ENCODE peak calls at places on chromosomes 2 and 18, in ten cellular contexts. D is right lobe of liver; I is left ventricle myocardium inferior; G is CD4-positive, CD25-positive, alpha-beta regulatory T cell; S is PC-3; N is HCT116; Z is Panc1; A is body of pancreas; J is CD8-positive, alpha-beta T cell; M is cardiac muscle cell. Y is an unnamed sample.

GRCh38 chr2:100422320-100422719 is 4.9 kb upstream of the CHST10 start:
- DNase-seq in M (peak; percentile 65), A (peak; percentile 25), J (no peak), N (peak; percentile 28), S (peak; percentile 63), Z (no peak), G (no peak), D (no peak), I (no peak), Y (no peak)

GRCh38 chr18:36798738-36799473 is 29.9 kb downstream of the TPGS2 start:
- DNase-seq in A (no peak), M (no peak), G (no peak), I (no peak), N (no peak), Z (no peak), J (no peak), D (no peak), S (no peak), Y (no peak)

GRCh38 chr18:23703987-23704384 is 14.7 kb downstream of the LAMA3 start:
- DNase-seq in I (no peak), Z (no peak), D (no peak), N (no peak), S (no peak), A (no peak), G (no peak), J (no peak), M (no peak), Y (no peak)

GRCh38 chr2:241025639-241026038 is 27.2 kb downstream of the SNED1 start:
- DNase-seq in G (no peak), J (no peak), Z (no peak), I (no peak), D (no peak), A (no peak), S (no peak), N (no peak), M (no peak), Y (no peak)

GRCh38 chr2:230866704-230867561 is 2.2 kb downstream of the ITM2C start:
- DNase-seq in S (peak; percentile 26), N (no peak), D (no peak), A (peak; percentile 58), M (no peak), Z (no peak), J (peak; percentile 76), I (no peak), G (peak; percentile 42), Y (peak; percentile 78)

GRCh38 chr2:4763009-4763408 is 929.2 kb upstream of the SOX11 start:
- DNase-seq in Z (no peak), M (peak; percentile 78), J (no peak), A (peak; percentile 62), G (no peak), S (peak; percentile 6), D (no peak), N (no peak), I (no peak), Y (no peak)

GRCh38 chr2:238145046-238145445 is 6.6 kb downstream of the KLHL30 start:
- DNase-seq in S (no peak), M (no peak), Z (no peak), I (no peak), N (no peak), G (no peak), A (no peak), J (no peak), D (no peak), Y (no peak)

GRCh38 chr2:120765031-120765910 is 29.6 kb downstream of the GLI2 start:
- DNase-seq in J (no peak), I (peak; percentile 52), S (no peak), G (no peak), N (no peak), Z (no peak), D (peak; percentile 29), A (no peak), M (peak; percentile 43), Y (no peak)

GRCh38 chr2:240556553-240557100 is 1.2 kb downstream of the ANKMY1 start:
- DNase-seq in N (no peak), A (no peak), G (peak; percentile 55), S (peak; percentile 36), I (no peak), M (peak; percentile 40), J (peak; percentile 78), D (no peak), Z (no peak), Y (peak; percentile 68)

GRCh38 chr2:30359644-30360167 is 87.3 kb upstream of the LCLAT1 start:
- DNase-seq in M (peak; percentile 98), N (no peak), A (peak; percentile 56), G (no peak), J (no peak), I (peak; percentile 85), D (peak; percentile 55), Z (no peak), S (no peak), Y (no peak)

GRCh38 chr18:74172697-74173433 is 24.5 kb downstream of the TIMM21 start:
- DNase-seq in J (no peak), N (no peak), M (no peak), G (no peak), Z (no peak), A (no peak), S (no peak), I (no peak), D (no peak), Y (no peak)

GRCh38 chr2:211367252-211367651 is 810.9 kb downstream of the CPS1 start:
- DNase-seq in M (no peak), I (no peak), S (no peak), N (no peak), D (no peak), G (no peak), J (no peak), A (no peak), Z (no peak), Y (no peak)
- H3K27ac ChIP-seq in M (no peak overlapping the region), I (no peak overlapping the region), S (no peak overlapping the region), N (no peak overlapping the region), D (no peak overlapping the region), G (no peak overlapping the region), J (no peak overlapping the region), A (no peak overlapping the region), Z (no peak overlapping the region), Y (no peak overlapping the region)

GRCh38 chr18:57807336-57808117 is 4.4 kb upstream of the ATP8B1 start:
- DNase-seq in S (peak; percentile 48), J (no peak), D (no peak), G (no peak), N (no peak), I (no peak), Z (no peak), A (peak; percentile 50), M (no peak), Y (no peak)
- H3K27me3 ChIP-seq in S (no peaks in the 10 kb centered on the region), J (peaks cover 1% of the 10 kb centered on the region), D (no peaks in the 10 kb centered on the region), G (peaks cover 7% of the 10 kb centered on the region), N (no peaks in the 10 kb centered on the region), I (no peaks in the 10 kb centered on the region), Z (no peaks in the 10 kb centered on the region), A (no peaks in the 10 kb centered on the region), M (peaks cover 52% of the 10 kb centered on the region), Y (peaks cover 13% of the 10 kb centered on the region)

GRCh38 chr18:10045296-10045891 is 131.6 kb downstream of the VAPA start:
- DNase-seq in G (no peak), M (no peak), J (no peak), D (no peak), S (no peak), N (no peak), I (no peak), A (no peak), Z (no peak), Y (no peak)

GRCh38 chr18:10049721-10050120 is 135.9 kb downstream of the VAPA start:
- DNase-seq in Z (no peak), A (no peak), I (no peak), M (no peak), S (no peak), N (no peak), J (no peak), G (no peak), D (no peak), Y (no peak)

GRCh38 chr18:10044054-10044453 is 130.2 kb downstream of the VAPA start:
- DNase-seq in G (no peak), S (no peak), M (no peak), D (no peak), I (no peak), N (no peak), J (no peak), A (no peak), Z (no peak), Y (no peak)

GRCh38 chr18:10047237-10047636 is 133.4 kb downstream of the VAPA start:
- DNase-seq in S (peak; percentile 19), Z (no peak), M (no peak), A (no peak), N (no peak), J (no peak), D (no peak), I (no peak), G (no peak), Y (no peak)

GRCh38 chr18:10046178-10046807 is 132.5 kb downstream of the VAPA start:
- DNase-seq in N (no peak), M (no peak), I (no peak), D (no peak), Z (no peak), G (no peak), A (no peak), S (no peak), J (no peak), Y (no peak)
- H3K27ac ChIP-seq in N (no peak overlapping the region), M (no peak overlapping the region), I (peak overlapping the region; percentile 52), D (no peak overlapping the region), Z (no peak overlapping the region), G (no peak overlapping the region), A (no peak overlapping the region), S (no peak overlapping the region), J (no peak overlapping the region), Y (no peak overlapping the region)

GRCh38 chr2:118875298-118875697 is 27.9 kb upstream of the EN1 start:
- DNase-seq in J (no peak), M (no peak), S (peak; percentile 60), I (no peak), G (no peak), A (no peak), D (no peak), Z (no peak), N (no peak), Y (no peak)

GRCh38 chr2:118878531-118879149 is 31.2 kb upstream of the EN1 start:
- DNase-seq in D (no peak), G (no peak), J (no peak), S (peak; percentile 94), Z (no peak), A (no peak), M (no peak), I (no peak), N (no peak), Y (no peak)

GRCh38 chr2:118874324-118874723 is 26.9 kb upstream of the EN1 start:
- DNase-seq in D (no peak), J (no peak), G (no peak), I (no peak), A (no peak), N (no peak), Z (no peak), M (no peak), S (no peak), Y (no peak)
- H3K27me3 ChIP-seq in D (no peaks in the 10 kb centered on the region), J (no peaks in the 10 kb centered on the region), G (peaks cover 12% of the 10 kb centered on the region), I (peaks cover 93% of the 10 kb centered on the region), A (no peaks in the 10 kb centered on the region), N (peaks cover 35% of the 10 kb centered on the region), Z (peaks cover 11% of the 10 kb centered on the region), M (peaks cover 11% of the 10 kb centered on the region), S (no peaks in the 10 kb centered on the region), Y (no peaks in the 10 kb centered on the region)

DNA sequence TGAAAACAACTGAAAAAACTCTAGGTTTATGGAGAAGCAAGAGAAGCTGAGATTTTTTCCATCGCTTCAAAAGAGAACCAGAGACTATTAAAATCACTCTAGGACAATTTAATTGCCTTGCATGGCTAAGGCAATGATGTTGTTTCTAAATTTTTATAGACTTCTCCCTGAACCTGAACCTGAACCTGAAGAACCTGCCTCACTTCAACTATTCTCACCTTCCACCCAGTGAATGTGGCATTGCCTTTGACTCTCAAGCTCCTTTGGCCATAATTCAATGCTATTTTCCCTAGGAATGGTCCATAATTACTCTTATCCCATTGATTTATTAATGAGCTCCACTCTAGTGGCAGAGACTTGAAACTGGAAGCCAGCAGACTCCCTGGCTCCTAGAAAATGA is 303.9 kb upstream of the UBE2E3 start:
- DNase-seq in N (no peak), A (no peak), M (no peak), Z (no peak), I (no peak), G (no peak), D (no peak), S (peak; percentile 59), J (no peak), Y (no peak)
- H3K27ac ChIP-seq in N (no peak overlapping the region), A (no peak overlapping the region), M (no peak overlapping the region), Z (no peak overlapping the region), I (no peak overlapping the region), G (no peak overlapping the region), D (peak overlapping the region; percentile 70), S (peak overlapping the region; percentile 61), J (no peak overlapping the region), Y (no peak overlapping the region)